ENCODE peak calls at places on chromosome 21, in six cellular contexts. P is AG10803; M is epithelial cell of esophagus; X is NCI-H1105; N is activated naive CD4-positive, alpha-beta T cell treated with anti-CD3 and anti-CD28 coated beads, Interleukin-2, amount 10 ng/mL, durations not matched to agents 7 days and 5 days; T is Peyer's patch. I is an unnamed sample.

GRCh38 chr21:35005077-35005476 is 44.0 kb downstream of the RUNX1 start:
- DNase-seq in P (no peak), M (no peak), X (no peak), N (no peak), T (no peak), I (no peak)

GRCh38 chr21:20997633-20998455 is at the start of gene NCAM2:
- DNase-seq in P (peak), M (peak), X (peak), N (peak), T (no peak), I (peak)

GRCh38 chr21:39805983-39806382 is 61.0 kb downstream of the IGSF5 start:
- DNase-seq in P (no peak), M (peak), X (no peak), N (no peak), T (no peak), I (no peak)

GRCh38 chr21:38506606-38507331 is 8.5 kb upstream of the ERG start:
- DNase-seq in P (no peak), M (no peak), X (no peak), N (peak), T (no peak), I (no peak)

GRCh38 chr21:34983680-34984086 is 65.4 kb downstream of the RUNX1 start:
- DNase-seq in P (peak), M (peak), X (no peak), N (peak), T (no peak), I (no peak)

GRCh38 chr21:41961282-41961701 is 7.5 kb upstream of the C2CD2 start:
- DNase-seq in P (no peak), M (peak), X (no peak), N (no peak), T (no peak), I (no peak)

GRCh38 chr21:28489197-28489596 is 503.5 kb downstream of the LTN1 start:
- DNase-seq in P (peak), M (no peak), X (no peak), N (no peak), T (no peak), I (no peak)

GRCh38 chr21:45959182-45959581 is 22.4 kb upstream of the COL6A1 start:
- DNase-seq in P (no peak), M (no peak), X (no peak), N (no peak), T (no peak), I (no peak)

GRCh38 chr21:41397416-41397815 is 28.6 kb upstream of the MX1 start:
- DNase-seq in P (no peak), M (no peak), X (no peak), N (no peak), T (no peak), I (no peak)

GRCh38 chr21:37580690-37581089 is 214.1 kb downstream of the DYRK1A start:
- DNase-seq in P (no peak), M (no peak), X (no peak), N (no peak), T (no peak), I (no peak)

GRCh38 chr21:20790113-20790512 is 208.1 kb upstream of the NCAM2 start:
- DNase-seq in P (no peak), M (no peak), X (no peak), N (no peak), T (no peak), I (no peak)

GRCh38 chr21:34808569-34809204 is 139.9 kb downstream of the CLIC6 start:
- DNase-seq in P (peak), M (peak), X (no peak), N (no peak), T (no peak), I (no peak)

GRCh38 chr21:25350056-25350455 is 257.2 kb downstream of the MRPL39 start:
- DNase-seq in P (peak), M (peak), X (no peak), N (peak), T (no peak), I (no peak)

GRCh38 chr21:46431884-46432488 is 26.7 kb upstream of the DIP2A start:
- DNase-seq in P (no peak), M (no peak), X (no peak), N (no peak), T (no peak), I (no peak)

GRCh38 chr21:44700101-44701022 is 3.4 kb downstream of the KRTAP10-12 start:
- DNase-seq in P (no peak), M (no peak), X (no peak), N (no peak), T (no peak), I (no peak)

GRCh38 chr21:43274946-43275310 is 106.1 kb downstream of the CRYAA start:
- DNase-seq in P (no peak), M (no peak), X (no peak), N (no peak), T (no peak), I (no peak)

GRCh38 chr21:35428489-35428888 is 379.4 kb upstream of the RUNX1 start:
- DNase-seq in P (peak), M (no peak), X (no peak), N (peak), T (no peak), I (no peak)

GRCh38 chr21:28148400-28149064 is 844.1 kb downstream of the LTN1 start:
- DNase-seq in P (peak), M (peak), X (no peak), N (no peak), T (no peak), I (peak)